ENCODE peak calls at places on chromosomes 1 and 21, in five cellular contexts. C, V, N, X and S are unnamed samples.
A peak's percentile ranks its signal among the peaks of the same experiment; 100 is the strongest.

GRCh38 chr21:19244502-19245187 is 841.1 kb upstream of the TMPRSS15 start:
- DNase-seq in V (no peak), N (no peak), X (no peak), C (no peak), S (no peak)

GRCh38 chr1:236623371-236624166 is 19.3 kb upstream of the HEATR1 start:
- DNase-seq in V (no peak), X (peak; percentile 6), C (no peak), N (no peak), S (no peak)

GRCh38 chr1:59232209-59232608 is 64.7 kb upstream of the FGGY start:
- DNase-seq in N (no peak), C (no peak), V (no peak), X (no peak), S (peak; percentile 34)

GRCh38 chr1:89884718-89885596 is 64.1 kb downstream of the LRRC8D start:
- DNase-seq in C (no peak), X (peak; percentile 49), V (no peak), N (no peak), S (peak; percentile 69)

GRCh38 chr1:183147735-183148134 is 38.3 kb upstream of the LAMC2 start:
- DNase-seq in V (no peak), C (no peak), X (no peak), N (no peak), S (no peak)

GRCh38 chr1:226957714-226958113 is 17.6 kb downstream of the COQ8A start:
- DNase-seq in C (no peak), N (no peak), V (no peak), X (no peak), S (no peak)

GRCh38 chr1:235078927-235079381 is 49.7 kb downstream of the TOMM20 start:
- DNase-seq in C (no peak), X (peak; percentile 75), N (no peak), V (no peak), S (peak; percentile 52)

GRCh38 chr1:240575976-240576666 is 35.8 kb downstream of the GREM2 start:
- DNase-seq in N (no peak), X (peak; percentile 75), C (no peak), V (no peak), S (peak; percentile 60)

GRCh38 chr1:15352122-15352957 is 57.3 kb upstream of the EFHD2 start:
- DNase-seq in X (peak; percentile 59), V (no peak), N (no peak), C (no peak), S (peak; percentile 84)

GRCh38 chr21:31570824-31571425 is 88.6 kb upstream of the SOD1 start:
- DNase-seq in C (no peak), N (no peak), X (no peak), V (no peak), S (no peak)

GRCh38 chr1:168958562-168959289 is 147.8 kb upstream of the ATP1B1 start:
- DNase-seq in C (no peak), N (no peak), X (peak; percentile 7), V (no peak), S (no peak)

GRCh38 chr1:89989791-89990190 is 5.1 kb upstream of the ZNF326 start:
- DNase-seq in C (no peak), V (no peak), X (no peak), N (no peak), S (no peak)

GRCh38 chr1:94865369-94865768 is 45.2 kb downstream of the SLC44A3 start:
- DNase-seq in X (peak; percentile 85), C (no peak), N (no peak), V (no peak), S (peak; percentile 65)

GRCh38 chr1:10549919-10550656 is 75.3 kb downstream of the PEX14 start:
- DNase-seq in V (no peak), N (peak; percentile 14), C (no peak), X (no peak), S (no peak)
- H2AFZ ChIP-seq in V (no peak overlapping the region), N (no peak overlapping the region), C (no peak overlapping the region), X (no peak overlapping the region), S (no peak overlapping the region)

GRCh38 chr1:228918335-228918734 is 183.1 kb downstream of the RHOU start:
- DNase-seq in N (no peak), X (no peak), V (no peak), C (no peak), S (no peak)

GRCh38 chr1:228914700-228915099 is 179.4 kb downstream of the RHOU start:
- DNase-seq in C (no peak), V (no peak), X (no peak), N (no peak), S (no peak)

GRCh38 chr1:228919919-228920318 is 184.6 kb downstream of the RHOU start:
- DNase-seq in V (no peak), C (no peak), X (no peak), N (no peak), S (no peak)

GRCh38 chr1:228920791-228921190 is 185.5 kb downstream of the RHOU start:
- DNase-seq in N (no peak), X (no peak), V (no peak), C (no peak), S (peak; percentile 59)

DNA sequence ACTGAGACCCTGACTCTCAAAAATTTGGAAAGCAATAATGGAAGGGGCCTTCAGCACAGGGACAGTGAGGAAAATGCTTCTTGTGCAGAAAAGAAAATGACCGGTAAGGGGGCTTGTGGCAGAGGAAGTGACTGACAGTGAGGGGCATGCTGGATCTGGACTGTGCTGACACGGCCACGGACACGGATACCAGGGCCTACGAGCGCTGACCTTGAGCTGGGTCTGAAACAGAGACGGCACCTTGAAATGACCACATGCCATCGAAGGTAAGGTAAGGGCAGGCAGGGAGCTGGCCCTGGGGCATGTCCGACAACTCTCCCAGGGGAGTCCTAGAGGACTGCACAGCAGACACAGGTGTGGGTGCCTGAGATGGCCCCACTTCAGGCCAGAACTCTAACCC is 182.1 kb downstream of the RHOU start:
- DNase-seq in V (no peak), N (no peak), X (no peak), C (no peak), S (no peak)
- H2AK5ac ChIP-seq in V (no peak overlapping the region), N (no peak overlapping the region), X (no peak overlapping the region), C (peak overlapping the region; percentile 51), S (no peak overlapping the region)

GRCh38 chr1:8120693-8121260 is 94.7 kb upstream of the ERRFI1 start:
- DNase-seq in N (no peak), C (no peak), V (no peak), X (peak; percentile 68), S (peak; percentile 34)
- H2AFZ ChIP-seq in N (peak overlapping the region; percentile 24), C (peak overlapping the region; percentile 80), V (no peak overlapping the region), X (no peak overlapping the region), S (peak overlapping the region; percentile 79)

GRCh38 chr1:245825128-245825901 is 670.5 kb downstream of the KIF26B start:
- DNase-seq in N (no peak), C (no peak), V (peak; percentile 33), X (no peak), S (peak; percentile 9)
- H2AK5ac ChIP-seq in N (no peak overlapping the region), C (no peak overlapping the region), V (no peak overlapping the region), X (peak overlapping the region; percentile 17), S (peak overlapping the region; percentile 69)

DNA sequence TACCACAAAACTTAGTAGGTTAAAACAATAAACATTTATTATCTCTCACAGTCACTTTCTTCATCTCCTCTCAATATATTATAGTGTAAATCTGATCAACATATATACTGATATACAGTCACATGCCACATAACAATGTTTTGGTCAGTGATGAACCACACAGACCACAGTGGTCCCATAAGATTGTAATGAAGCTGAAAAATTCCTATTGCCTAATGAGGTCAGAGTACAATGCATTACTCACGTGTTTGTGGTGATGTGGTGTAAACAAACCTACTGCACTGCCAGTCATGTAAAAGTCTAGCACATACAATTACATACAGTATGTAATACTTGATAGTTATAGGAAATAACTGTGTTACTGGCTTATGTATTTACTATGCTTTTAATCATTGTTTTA is 30.1 kb downstream of the OLFML3 start:
- DNase-seq in X (peak; percentile 85), C (no peak), V (no peak), N (no peak), S (peak; percentile 52)
- H2AFZ ChIP-seq in X (no peak overlapping the region), C (no peak overlapping the region), V (no peak overlapping the region), N (no peak overlapping the region), S (no peak overlapping the region)

DNA sequence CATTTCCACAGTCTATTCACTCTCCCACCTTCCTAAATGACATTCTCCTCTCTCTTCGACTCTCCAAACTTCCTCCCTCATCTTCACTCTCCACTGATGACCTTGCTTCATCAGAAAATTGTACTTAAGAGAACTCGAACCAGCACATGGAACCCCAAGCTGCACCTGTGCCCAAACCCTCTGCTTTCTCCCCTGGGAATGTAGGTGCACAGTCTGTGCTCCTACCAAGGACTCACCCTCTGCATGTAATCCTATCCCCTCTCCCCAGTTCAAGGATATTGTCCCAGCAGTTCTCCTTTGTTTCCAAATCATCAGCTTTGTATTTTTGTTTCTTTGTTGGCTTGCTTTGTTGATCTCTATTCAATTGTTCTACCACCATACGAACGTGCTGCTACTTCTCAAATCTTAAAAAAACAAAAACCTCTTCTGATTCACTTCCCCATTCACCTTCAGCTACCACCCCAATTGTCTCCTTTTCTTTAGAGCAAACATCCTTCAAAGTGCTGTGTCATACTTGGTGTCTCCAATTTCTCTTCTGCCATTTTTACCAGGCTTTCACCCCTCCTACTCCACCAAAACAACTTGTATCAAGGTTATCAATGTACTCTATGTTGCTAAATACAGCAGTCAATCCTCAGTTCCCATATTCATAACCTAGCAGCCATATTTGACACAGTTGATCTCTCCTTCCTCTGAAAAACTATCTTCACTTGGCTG is 26.8 kb downstream of the RAB3B start:
- DNase-seq in X (no peak), V (no peak), C (no peak), N (no peak), S (no peak)
- H2AK5ac ChIP-seq in X (no peak overlapping the region), V (no peak overlapping the region), C (no peak overlapping the region), N (no peak overlapping the region), S (peak overlapping the region; percentile 75)

GRCh38 chr1:52613611-52614373 is 11.6 kb downstream of the GPX7 start:
- DNase-seq in V (no peak), N (no peak), C (no peak), X (no peak), S (no peak)
- H2AFZ ChIP-seq in V (no peak overlapping the region), N (no peak overlapping the region), C (peak overlapping the region; percentile 49), X (no peak overlapping the region), S (no peak overlapping the region)

GRCh38 chr1:151547119-151547899 is 7.2 kb downstream of the TUFT1 start:
- DNase-seq in C (peak; percentile 54), V (peak; percentile 85), X (peak; percentile 74), N (peak; percentile 59), S (peak; percentile 93)
- H2AK5ac ChIP-seq in C (peak overlapping the region; percentile 11), V (no peak overlapping the region), X (peak overlapping the region; percentile 98), N (peak overlapping the region; percentile 24), S (peak overlapping the region; percentile 99)

GRCh38 chr1:46301406-46302090 is 1.9 kb downstream of the LRRC41 start:
- DNase-seq in V (peak; percentile 48), C (peak; percentile 11), N (peak; percentile 53), X (peak; percentile 68), S (peak; percentile 37)
- H2AFZ ChIP-seq in V (no peak overlapping the region), C (peak overlapping the region; percentile 86), N (no peak overlapping the region), X (peak overlapping the region; percentile 36), S (peak overlapping the region; percentile 84)

GRCh38 chr1:201080135-201080534 is 32.1 kb downstream of the CACNA1S start:
- DNase-seq in V (no peak), N (no peak), X (no peak), C (no peak), S (no peak)
- H2AK5ac ChIP-seq in V (no peak overlapping the region), N (no peak overlapping the region), X (no peak overlapping the region), C (no peak overlapping the region), S (no peak overlapping the region)